ENCODE peak calls at places on chromosomes 16 and 17, in five cellular contexts. M is A673; W is uterus; F is CD8-positive, alpha-beta memory T cell; K is cardiac muscle cell. X is an unnamed sample.

GRCh38 chr16:66414891-66415290 is 12.2 kb upstream of the BEAN1 start:
- DNase-seq in F (no peak), K (no peak), M (no peak), W (no peak), X (no peak)

GRCh38 chr16:48247311-48247710 is at the start of gene ABCC11:
- DNase-seq in M (no peak), W (no peak), F (no peak), K (no peak), X (no peak)

GRCh38 chr17:82963104-82963950 is 116.1 kb upstream of the METRNL start:
- DNase-seq in M (peak), F (peak), W (peak), K (peak), X (peak)

GRCh38 chr16:22692916-22693646 is 120.9 kb upstream of the HS3ST2 start:
- DNase-seq in K (no peak), M (no peak), W (no peak), F (no peak), X (no peak)

GRCh38 chr17:56570199-56570598 is 23.3 kb upstream of the NOG start:
- DNase-seq in W (no peak), M (no peak), K (no peak), F (no peak), X (no peak)

GRCh38 chr16:70660672-70661350 is 14.5 kb downstream of the IL34 start:
- DNase-seq in F (no peak), K (no peak), M (no peak), W (no peak), X (no peak)

GRCh38 chr16:2856061-2856670 is 1.8 kb downstream of the PRSS22 start:
- DNase-seq in W (no peak), K (no peak), M (no peak), F (no peak), X (no peak)

GRCh38 chr17:50277357-50277754 is 3.1 kb downstream of the TMEM92 start:
- DNase-seq in M (no peak), F (no peak), W (no peak), K (no peak), X (no peak)

GRCh38 chr17:74008196-74008595 is 195.3 kb upstream of the RPL38 start:
- DNase-seq in K (peak), W (no peak), M (peak), F (no peak), X (no peak)

GRCh38 chr17:80656590-80656989 is 112.0 kb downstream of the RPTOR start:
- DNase-seq in K (no peak), W (no peak), F (no peak), M (no peak), X (peak)

GRCh38 chr17:13702266-13702665 is 100.5 kb upstream of the HS3ST3A1 start:
- DNase-seq in K (no peak), W (no peak), M (no peak), F (no peak), X (no peak)

GRCh38 chr17:30858556-30859250 is 26.9 kb downstream of the ATAD5 start:
- DNase-seq in K (peak), F (no peak), M (no peak), W (no peak), X (no peak)

GRCh38 chr16:58563775-58564174 is 48.5 kb downstream of the SETD6 start:
- DNase-seq in F (no peak), W (no peak), K (no peak), M (no peak), X (no peak)

GRCh38 chr17:80751460-80752368 is 207.1 kb downstream of the RPTOR start:
- DNase-seq in W (peak), M (no peak), F (no peak), K (no peak), X (no peak)

GRCh38 chr17:4365628-4366311 is 705 bp downstream of the UBE2G1 start:
- DNase-seq in K (peak), M (peak), F (no peak), W (peak), X (peak)

GRCh38 chr16:14193316-14193871 is 122.3 kb downstream of the MRTFB start:
- DNase-seq in F (peak), K (no peak), M (no peak), W (no peak), X (no peak)

GRCh38 chr17:45380046-45380765 is 52.5 kb downstream of the ARHGAP27 start:
- DNase-seq in K (no peak), F (no peak), M (no peak), W (no peak), X (no peak)

GRCh38 chr17:40122944-40123810 is 1.4 kb downstream of the MSL1 start:
- DNase-seq in W (peak), F (peak), M (peak), K (peak), X (peak)

GRCh38 chr17:40320771-40321501 is 12.0 kb downstream of the RARA start:
- DNase-seq in W (peak), K (peak), M (no peak), F (no peak), X (no peak)

GRCh38 chr16:71540-72341 is 690 bp downstream of the RHBDF1 start:
- DNase-seq in W (peak), F (no peak), K (peak), M (peak), X (no peak)

GRCh38 chr16:83403751-83404150 is 404.0 kb upstream of the HSBP1 start:
- DNase-seq in K (peak), M (no peak), W (no peak), F (no peak), X (no peak)

GRCh38 chr16:77674888-77675287 is 47.4 kb upstream of the NUDT7 start:
- DNase-seq in M (no peak), K (peak), W (no peak), F (no peak), X (no peak)

GRCh38 chr16:83813818-83814653 is 6.3 kb downstream of the HSBP1 start:
- DNase-seq in W (peak), K (peak), F (no peak), M (peak), X (no peak)

GRCh38 chr16:66318505-66318904 is 48.0 kb upstream of the CDH5 start:
- DNase-seq in M (no peak), K (no peak), F (no peak), W (no peak), X (no peak)

GRCh38 chr16:15973997-15974396 is 24.6 kb downstream of the ABCC1 start:
- DNase-seq in F (no peak), M (no peak), K (no peak), W (no peak), X (no peak)

DNA sequence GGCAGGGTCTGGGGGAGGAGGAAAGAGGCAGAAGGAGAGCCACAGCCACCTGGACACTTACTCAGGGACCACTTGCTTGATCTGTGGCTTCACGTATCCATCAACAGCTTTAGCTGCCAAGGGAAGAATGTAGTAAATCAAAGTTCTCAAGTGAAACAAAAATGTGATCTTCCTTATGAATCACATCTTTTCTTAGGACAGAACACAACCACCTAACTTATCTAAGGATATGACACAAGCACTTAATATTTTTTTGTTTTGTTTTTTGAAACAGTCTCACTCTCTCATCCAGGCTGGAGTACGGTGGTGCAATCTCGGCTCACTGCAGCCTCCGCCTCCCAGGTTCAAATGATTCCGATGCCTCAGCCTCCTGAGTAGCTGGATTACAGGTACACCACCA is 8.4 kb upstream of the GHDC start:
- DNase-seq in W (no peak), F (no peak), M (no peak), K (no peak), X (no peak)
- H3K27ac ChIP-seq in W (no peak), F (no peak), M (no peak), K (no peak), X (no peak)

GRCh38 chr17:54451051-54451450 is 449.6 kb upstream of the TOM1L1 start:
- DNase-seq in F (no peak), K (no peak), W (no peak), M (no peak), X (no peak)

GRCh38 chr17:54452666-54453348 is 447.8 kb upstream of the TOM1L1 start:
- DNase-seq in M (no peak), W (no peak), F (no peak), K (no peak), X (no peak)

GRCh38 chr17:54455251-54455868 is 445.3 kb upstream of the TOM1L1 start:
- DNase-seq in M (no peak), W (no peak), K (no peak), F (no peak), X (no peak)
- H3K27ac ChIP-seq in M (no peak), W (no peak), K (no peak), F (no peak), X (no peak)

GRCh38 chr17:47820023-47820789 is 1.4 kb downstream of the OSBPL7 start:
- DNase-seq in K (no peak), M (no peak), F (no peak), W (no peak), X (no peak)
- H3K27ac ChIP-seq in K (no peak), M (no peak), F (peak), W (no peak), X (no peak)

GRCh38 chr17:36818134-36818825 is 119.0 kb upstream of the LHX1 start:
- DNase-seq in F (no peak), K (no peak), M (no peak), W (no peak), X (no peak)
- H3K27ac ChIP-seq in F (no peak), K (no peak), M (no peak), W (no peak), X (no peak)

GRCh38 chr17:61818225-61818624 is 45.1 kb downstream of the BRIP1 start:
- DNase-seq in F (no peak), M (no peak), K (no peak), W (no peak), X (no peak)

GRCh38 chr17:61817452-61817851 is 45.9 kb downstream of the BRIP1 start:
- DNase-seq in K (no peak), W (no peak), M (no peak), F (no peak), X (no peak)

GRCh38 chr17:61816538-61816937 is 46.8 kb downstream of the BRIP1 start:
- DNase-seq in K (no peak), M (peak), W (no peak), F (no peak), X (no peak)

GRCh38 chr17:61814485-61814884 is 48.8 kb downstream of the BRIP1 start:
- DNase-seq in W (no peak), F (no peak), M (no peak), K (no peak), X (no peak)

GRCh38 chr17:61815863-61816523 is 47.3 kb downstream of the BRIP1 start:
- DNase-seq in F (no peak), W (no peak), K (no peak), M (no peak), X (no peak)
- H3K27ac ChIP-seq in F (no peak), W (no peak), K (peak), M (no peak), X (no peak)

GRCh38 chr17:42188749-42189650 is 3.7 kb upstream of the HCRT start:
- DNase-seq in M (no peak), W (no peak), K (no peak), F (no peak), X (no peak)
- H3K27ac ChIP-seq in M (no peak), W (no peak), K (no peak), F (no peak), X (no peak)

X was measured in substantia nigra.